ENCODE peak calls at places on chromosomes 7 and 10, in six cellular contexts. One of them, this sample, is unnamed.

GRCh38 chr10:1526427-1527055 is 210.8 kb downstream of the ADARB2 start:
- DNase-seq in transverse colon: no peak
- DNase-seq in pancreas: no peak
- DNase-seq in SJSA1: no peak
- DNase-seq in tibial artery: no peak
- DNase-seq in naive thymus-derived CD4-positive, alpha-beta T cell: no peak
- DNase-seq in this sample: no peak

GRCh38 chr7:19519443-19519977 is 189.3 kb downstream of the POLR1F start:
- DNase-seq in transverse colon: no peak
- DNase-seq in SJSA1: no peak
- DNase-seq in pancreas: no peak
- DNase-seq in naive thymus-derived CD4-positive, alpha-beta T cell: no peak
- DNase-seq in tibial artery: no peak
- DNase-seq in this sample: peak

GRCh38 chr7:41730668-41731067 is 27.8 kb upstream of the INHBA start:
- DNase-seq in tibial artery: no peak
- DNase-seq in transverse colon: no peak
- DNase-seq in pancreas: no peak
- DNase-seq in naive thymus-derived CD4-positive, alpha-beta T cell: no peak
- DNase-seq in SJSA1: no peak
- DNase-seq in this sample: no peak

GRCh38 chr7:41298343-41298875 is 404.5 kb downstream of the INHBA start:
- DNase-seq in SJSA1: no peak
- DNase-seq in naive thymus-derived CD4-positive, alpha-beta T cell: no peak
- DNase-seq in transverse colon: no peak
- DNase-seq in pancreas: no peak
- DNase-seq in tibial artery: no peak
- DNase-seq in this sample: no peak

GRCh38 chr10:103983367-103983911 is 16.5 kb downstream of the SLK start:
- DNase-seq in naive thymus-derived CD4-positive, alpha-beta T cell: peak
- DNase-seq in tibial artery: no peak
- DNase-seq in transverse colon: no peak
- DNase-seq in SJSA1: no peak
- DNase-seq in pancreas: no peak
- DNase-seq in this sample: no peak

GRCh38 chr7:158865462-158865922 is 9.1 kb downstream of the DYNC2I1 start:
- DNase-seq in SJSA1: no peak
- DNase-seq in naive thymus-derived CD4-positive, alpha-beta T cell: no peak
- DNase-seq in transverse colon: peak
- DNase-seq in tibial artery: no peak
- DNase-seq in pancreas: no peak
- DNase-seq in this sample: no peak

GRCh38 chr7:46115410-46115809 is 194.3 kb upstream of the IGFBP3 start:
- DNase-seq in tibial artery: no peak
- DNase-seq in pancreas: no peak
- DNase-seq in SJSA1: no peak
- DNase-seq in naive thymus-derived CD4-positive, alpha-beta T cell: no peak
- DNase-seq in transverse colon: no peak
- DNase-seq in this sample: no peak

GRCh38 chr10:108469940-108470339 is 1305.4 kb upstream of the SORCS1 start:
- DNase-seq in SJSA1: no peak
- DNase-seq in pancreas: no peak
- DNase-seq in transverse colon: no peak
- DNase-seq in tibial artery: no peak
- DNase-seq in naive thymus-derived CD4-positive, alpha-beta T cell: no peak
- DNase-seq in this sample: no peak

GRCh38 chr10:16011548-16011947 is 151.2 kb upstream of the MINDY3 start:
- DNase-seq in naive thymus-derived CD4-positive, alpha-beta T cell: no peak
- DNase-seq in pancreas: no peak
- DNase-seq in tibial artery: no peak
- DNase-seq in SJSA1: no peak
- DNase-seq in transverse colon: no peak
- DNase-seq in this sample: no peak

GRCh38 chr10:6141296-6142151 is 52.7 kb downstream of the RBM17 start:
- DNase-seq in pancreas: no peak
- DNase-seq in transverse colon: no peak
- DNase-seq in naive thymus-derived CD4-positive, alpha-beta T cell: no peak
- DNase-seq in tibial artery: peak
- DNase-seq in SJSA1: peak
- DNase-seq in this sample: peak

GRCh38 chr7:109763611-109764010 is 1193.9 kb downstream of the DNAJB9 start:
- DNase-seq in tibial artery: no peak
- DNase-seq in pancreas: no peak
- DNase-seq in naive thymus-derived CD4-positive, alpha-beta T cell: no peak
- DNase-seq in transverse colon: no peak
- DNase-seq in SJSA1: no peak
- DNase-seq in this sample: peak

GRCh38 chr7:20561466-20561865 is 54.0 kb upstream of the ABCB5 start:
- DNase-seq in tibial artery: no peak
- DNase-seq in transverse colon: no peak
- DNase-seq in pancreas: no peak
- DNase-seq in naive thymus-derived CD4-positive, alpha-beta T cell: no peak
- DNase-seq in SJSA1: no peak
- DNase-seq in this sample: peak

GRCh38 chr7:131077735-131078134 is 249.9 kb upstream of the MKLN1 start:
- DNase-seq in SJSA1: no peak
- DNase-seq in transverse colon: no peak
- DNase-seq in tibial artery: no peak
- DNase-seq in naive thymus-derived CD4-positive, alpha-beta T cell: no peak
- DNase-seq in pancreas: no peak
- DNase-seq in this sample: no peak

GRCh38 chr7:11587814-11588213 is 244.2 kb downstream of the THSD7A start:
- DNase-seq in naive thymus-derived CD4-positive, alpha-beta T cell: no peak
- DNase-seq in tibial artery: no peak
- DNase-seq in transverse colon: no peak
- DNase-seq in pancreas: no peak
- DNase-seq in SJSA1: no peak
- DNase-seq in this sample: no peak

GRCh38 chr7:26522633-26523032 is 231.0 kb downstream of the SNX10 start:
- DNase-seq in naive thymus-derived CD4-positive, alpha-beta T cell: no peak
- DNase-seq in pancreas: no peak
- DNase-seq in SJSA1: no peak
- DNase-seq in transverse colon: no peak
- DNase-seq in tibial artery: no peak
- DNase-seq in this sample: no peak

GRCh38 chr10:127880557-127880956 is 12.2 kb downstream of the CLRN3 start:
- DNase-seq in transverse colon: no peak
- DNase-seq in pancreas: no peak
- DNase-seq in SJSA1: no peak
- DNase-seq in naive thymus-derived CD4-positive, alpha-beta T cell: no peak
- DNase-seq in tibial artery: peak
- DNase-seq in this sample: no peak

GRCh38 chr10:48237856-48238250 is 36.6 kb downstream of the FRMPD2 start:
- DNase-seq in SJSA1: no peak
- DNase-seq in pancreas: no peak
- DNase-seq in tibial artery: no peak
- DNase-seq in naive thymus-derived CD4-positive, alpha-beta T cell: no peak
- DNase-seq in transverse colon: no peak
- DNase-seq in this sample: no peak

GRCh38 chr10:12777840-12778585 is 223.5 kb downstream of the CCDC3 start:
- DNase-seq in pancreas: no peak
- DNase-seq in SJSA1: no peak
- DNase-seq in naive thymus-derived CD4-positive, alpha-beta T cell: no peak
- DNase-seq in transverse colon: no peak
- DNase-seq in tibial artery: no peak
- DNase-seq in this sample: no peak

GRCh38 chr10:31936933-31937332 is 8.3 kb upstream of the ARHGAP12 start:
- DNase-seq in tibial artery: no peak
- DNase-seq in naive thymus-derived CD4-positive, alpha-beta T cell: no peak
- DNase-seq in pancreas: no peak
- DNase-seq in SJSA1: no peak
- DNase-seq in transverse colon: no peak
- DNase-seq in this sample: no peak
- H3K4me3 ChIP-seq in tibial artery: no peak
- H3K4me3 ChIP-seq in naive thymus-derived CD4-positive, alpha-beta T cell: no peak
- H3K4me3 ChIP-seq in pancreas: no peak
- H3K4me3 ChIP-seq in SJSA1: no peak
- H3K4me3 ChIP-seq in transverse colon: no peak
- H3K4me3 ChIP-seq in this sample: no peak

GRCh38 chr10:90148121-90148855 is 446.9 kb downstream of the KIF20B start:
- DNase-seq in transverse colon: no peak
- DNase-seq in pancreas: no peak
- DNase-seq in naive thymus-derived CD4-positive, alpha-beta T cell: no peak
- DNase-seq in SJSA1: no peak
- DNase-seq in tibial artery: no peak
- DNase-seq in this sample: peak
- H3K4me3 ChIP-seq in transverse colon: no peak
- H3K4me3 ChIP-seq in pancreas: no peak
- H3K4me3 ChIP-seq in naive thymus-derived CD4-positive, alpha-beta T cell: no peak
- H3K4me3 ChIP-seq in SJSA1: no peak
- H3K4me3 ChIP-seq in tibial artery: no peak
- H3K4me3 ChIP-seq in this sample: no peak

DNA sequence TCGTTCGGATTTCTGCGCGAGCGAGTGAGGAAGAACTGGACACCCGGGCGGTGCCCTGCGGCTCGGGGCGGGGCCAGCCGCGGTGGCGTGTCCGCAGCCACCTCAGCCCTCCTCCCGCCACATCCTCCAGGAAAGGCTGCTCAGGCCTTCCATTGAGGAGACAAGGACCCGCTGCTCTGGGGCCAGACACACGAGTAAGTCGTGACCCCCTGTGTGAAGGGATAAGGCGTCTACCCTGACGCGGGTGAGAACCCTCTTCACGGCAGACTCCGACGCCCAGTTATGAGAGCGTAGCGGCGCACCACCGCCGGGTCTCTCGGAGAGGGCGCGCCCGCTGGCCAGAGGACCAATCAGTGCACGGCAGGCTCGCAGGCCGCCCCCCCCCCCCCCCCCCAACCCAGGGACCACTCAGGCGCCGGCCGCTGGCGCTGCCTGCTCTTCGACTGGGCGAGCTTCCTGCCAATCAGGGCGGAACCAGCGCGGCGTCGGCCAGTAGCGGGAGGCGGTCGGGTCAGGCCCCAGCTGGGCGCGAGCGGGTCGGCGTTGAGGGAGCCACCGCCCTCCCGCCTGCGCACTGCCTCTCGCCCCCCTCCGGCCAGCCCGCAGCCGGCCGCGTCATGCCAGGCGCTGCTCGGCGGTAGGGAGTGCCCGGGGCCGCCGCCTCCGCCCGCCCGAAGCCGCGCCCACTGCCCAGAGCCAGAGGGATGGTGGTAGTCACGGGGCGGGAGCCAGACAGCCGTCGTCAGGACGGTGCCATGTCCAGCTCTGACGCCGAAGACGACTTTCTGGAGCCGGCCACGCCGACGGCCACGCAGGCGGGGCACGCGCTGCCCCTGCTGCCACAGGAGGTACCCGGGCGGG is at the start of gene KCTD7:
- DNase-seq in transverse colon: peak
- DNase-seq in SJSA1: peak
- DNase-seq in pancreas: peak
- DNase-seq in tibial artery: peak
- DNase-seq in naive thymus-derived CD4-positive, alpha-beta T cell: peak
- DNase-seq in this sample: peak
- H3K4me3 ChIP-seq in transverse colon: peak
- H3K4me3 ChIP-seq in SJSA1: peak
- H3K4me3 ChIP-seq in pancreas: peak
- H3K4me3 ChIP-seq in tibial artery: peak
- H3K4me3 ChIP-seq in naive thymus-derived CD4-positive, alpha-beta T cell: peak
- H3K4me3 ChIP-seq in this sample: peak

DNA sequence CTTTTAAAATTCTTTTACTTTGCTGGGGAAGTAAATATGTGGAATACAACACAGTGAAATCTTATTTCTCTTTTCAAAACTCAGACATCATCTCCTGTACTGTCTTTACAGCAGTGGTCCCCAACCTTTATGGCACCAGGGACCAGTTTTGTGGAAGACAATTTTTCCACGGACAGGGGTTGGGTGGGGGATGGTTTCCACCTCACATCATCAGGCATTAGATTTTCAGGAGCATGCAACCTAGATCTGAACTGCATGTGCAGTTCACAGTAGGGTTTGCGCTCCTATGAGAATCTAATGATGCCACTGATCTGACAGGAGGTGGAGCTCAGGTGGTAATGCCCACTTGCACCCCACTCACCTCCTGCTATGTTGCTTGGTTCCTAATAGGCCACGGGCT is 12.2 kb downstream of the TMEM60 start:
- DNase-seq in naive thymus-derived CD4-positive, alpha-beta T cell: no peak
- DNase-seq in tibial artery: no peak
- DNase-seq in pancreas: no peak
- DNase-seq in transverse colon: no peak
- DNase-seq in SJSA1: no peak
- DNase-seq in this sample: no peak
- H3K4me3 ChIP-seq in naive thymus-derived CD4-positive, alpha-beta T cell: no peak
- H3K4me3 ChIP-seq in tibial artery: no peak
- H3K4me3 ChIP-seq in pancreas: no peak
- H3K4me3 ChIP-seq in transverse colon: no peak
- H3K4me3 ChIP-seq in SJSA1: no peak
- H3K4me3 ChIP-seq in this sample: no peak

GRCh38 chr10:61791216-61791615 is 110.3 kb upstream of the ARID5B start:
- DNase-seq in pancreas: no peak
- DNase-seq in transverse colon: no peak
- DNase-seq in tibial artery: no peak
- DNase-seq in naive thymus-derived CD4-positive, alpha-beta T cell: no peak
- DNase-seq in SJSA1: no peak
- DNase-seq in this sample: peak
- H3K4me3 ChIP-seq in pancreas: no peak
- H3K4me3 ChIP-seq in transverse colon: no peak
- H3K4me3 ChIP-seq in tibial artery: no peak
- H3K4me3 ChIP-seq in naive thymus-derived CD4-positive, alpha-beta T cell: no peak
- H3K4me3 ChIP-seq in SJSA1: no peak
- H3K4me3 ChIP-seq in this sample: no peak

DNA sequence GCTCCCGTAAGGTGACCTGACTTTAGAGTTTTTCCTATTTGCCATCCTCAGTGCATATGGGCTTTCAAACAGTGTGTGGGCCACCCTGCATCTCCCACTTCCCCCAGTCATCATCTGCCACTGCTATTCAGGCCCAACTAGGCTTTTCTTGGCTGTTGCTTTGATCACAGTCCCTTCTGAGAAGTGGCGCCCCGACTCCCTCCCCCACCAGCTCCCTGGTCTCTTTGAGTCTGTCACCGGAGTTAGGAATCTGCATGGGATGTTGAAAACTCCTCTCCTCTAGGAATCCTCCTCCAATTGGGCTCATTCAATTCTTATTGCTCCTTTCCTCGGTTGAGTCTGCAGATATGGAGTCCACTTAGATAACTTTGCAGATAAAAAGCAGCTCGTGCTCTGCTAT is 32.1 kb downstream of the HIF1AN start:
- DNase-seq in naive thymus-derived CD4-positive, alpha-beta T cell: no peak
- DNase-seq in pancreas: no peak
- DNase-seq in tibial artery: no peak
- DNase-seq in transverse colon: no peak
- DNase-seq in SJSA1: no peak
- DNase-seq in this sample: no peak
- H3K4me3 ChIP-seq in naive thymus-derived CD4-positive, alpha-beta T cell: no peak
- H3K4me3 ChIP-seq in pancreas: no peak
- H3K4me3 ChIP-seq in tibial artery: no peak
- H3K4me3 ChIP-seq in transverse colon: no peak
- H3K4me3 ChIP-seq in SJSA1: no peak
- H3K4me3 ChIP-seq in this sample: no peak